ENCODE peak calls at places on chromosomes 13 and 19, in seven cellular contexts. G is tibial nerve, V is tibial artery, L is GM23248, Q is T follicular helper cell, H is WERI-Rb-1, U is right cardiac atrium. S is an unnamed sample.

GRCh38 chr13:31227063-31227462 is 27.3 kb downstream of the B3GLCT start:
- DNase-seq in G (no peak), V (no peak), L (peak), Q (no peak), H (no peak), U (no peak), S (no peak)

GRCh38 chr13:77863037-77863630 is 55.5 kb downstream of the EDNRB start:
- DNase-seq in G (no peak), V (no peak), L (no peak), Q (no peak), H (no peak), U (no peak), S (no peak)

GRCh38 chr13:98517576-98518310 is 59.2 kb downstream of the STK24 start:
- DNase-seq in G (no peak), V (no peak), L (no peak), Q (peak), H (no peak), U (no peak), S (no peak)

GRCh38 chr13:47897411-47898050 is 103.5 kb downstream of the SUCLA2 start:
- DNase-seq in G (no peak), V (no peak), L (peak), Q (no peak), H (no peak), U (no peak), S (no peak)

GRCh38 chr13:106475852-106476251 is 59.6 kb downstream of the EFNB2 start:
- DNase-seq in G (no peak), V (no peak), L (no peak), Q (no peak), H (no peak), U (no peak), S (no peak)

GRCh38 chr13:30881191-30881651 is 24.9 kb upstream of the MEDAG start:
- DNase-seq in G (no peak), V (peak), L (peak), Q (no peak), H (no peak), U (peak), S (no peak)

GRCh38 chr13:42354246-42355117 is 82.5 kb downstream of the AKAP11 start:
- DNase-seq in G (no peak), V (no peak), L (peak), Q (peak), H (no peak), U (no peak), S (peak)

GRCh38 chr19:48539503-48540096 is 12.4 kb upstream of the SULT2B1 start:
- DNase-seq in G (no peak), V (no peak), L (peak), Q (no peak), H (no peak), U (no peak), S (no peak)

GRCh38 chr19:50713556-50714236 is 5.9 kb downstream of the SHANK1 start:
- DNase-seq in G (no peak), V (no peak), L (no peak), Q (no peak), H (no peak), U (no peak), S (peak)

GRCh38 chr13:43785166-43785680 is 1.5 kb downstream of the ENOX1 start:
- DNase-seq in G (no peak), V (no peak), L (no peak), Q (no peak), H (no peak), U (no peak), S (no peak)

GRCh38 chr19:31419871-31420430 is 70.7 kb upstream of the TSHZ3 start:
- DNase-seq in G (no peak), V (no peak), L (no peak), Q (no peak), H (peak), U (no peak), S (no peak)

GRCh38 chr13:43720780-43721397 is 65.9 kb downstream of the ENOX1 start:
- DNase-seq in G (no peak), V (no peak), L (peak), Q (no peak), H (no peak), U (no peak), S (no peak)

GRCh38 chr19:18603255-18603957 is 3.2 kb downstream of the CRLF1 start:
- DNase-seq in G (no peak), V (no peak), L (peak), Q (no peak), H (no peak), U (peak), S (no peak)

GRCh38 chr13:107977175-107977574 is 238.2 kb downstream of the LIG4 start:
- DNase-seq in G (no peak), V (no peak), L (no peak), Q (no peak), H (no peak), U (no peak), S (no peak)

GRCh38 chr13:23922005-23922932 is 25.0 kb upstream of the C1QTNF9B start:
- DNase-seq in G (no peak), V (no peak), L (peak), Q (no peak), H (no peak), U (no peak), S (no peak)

GRCh38 chr13:48580185-48580803 is 47.4 kb upstream of the RCBTB2 start:
- DNase-seq in G (peak), V (peak), L (peak), Q (peak), H (no peak), U (peak), S (peak)

GRCh38 chr19:54420068-54420382 is 4.8 kb downstream of the TTYH1 start:
- DNase-seq in G (no peak), V (no peak), L (no peak), Q (no peak), H (no peak), U (no peak), S (no peak)

GRCh38 chr13:104006625-104007061 is 940.4 kb upstream of the SLC10A2 start:
- DNase-seq in G (no peak), V (no peak), L (no peak), Q (no peak), H (peak), U (no peak), S (no peak)

GRCh38 chr19:15297416-15298224 is 34.7 kb downstream of the BRD4 start:
- DNase-seq in G (no peak), V (no peak), L (peak), Q (peak), H (no peak), U (no peak), S (no peak)

GRCh38 chr13:61880576-61881283 is 465.1 kb upstream of the PCDH20 start:
- DNase-seq in G (no peak), V (no peak), L (peak), Q (no peak), H (peak), U (no peak), S (no peak)

GRCh38 chr19:5891938-5892771 is 11.4 kb downstream of the NDUFA11 start:
- DNase-seq in G (no peak), V (no peak), L (peak), Q (no peak), H (peak), U (peak), S (no peak)

GRCh38 chr19:3618811-3619630 is 7.6 kb downstream of the CACTIN start:
- DNase-seq in G (no peak), V (no peak), L (no peak), Q (no peak), H (no peak), U (no peak), S (no peak)

GRCh38 chr19:20247016-20247683 is 80.1 kb downstream of the ZNF486 start:
- DNase-seq in G (no peak), V (no peak), L (peak), Q (peak), H (peak), U (peak), S (no peak)

S was measured in naive thymus-derived CD8-positive, alpha-beta T cell.